ENCODE peak calls at places on chromosomes 11 and 22, in six cellular contexts. W, V, A, C, O and R are unnamed samples.

GRCh38 chr22:50261615-50262459 is at the start of gene MAPK12:
- DNase-seq in W (no peak), V (peak), A (peak), C (peak), O (no peak), R (peak)

GRCh38 chr22:19115628-19116027 is 6.6 kb downstream of the DGCR2 start:
- DNase-seq in W (no peak), V (no peak), A (no peak), C (no peak), O (no peak), R (no peak)

GRCh38 chr11:64181506-64182411 is 4.2 kb upstream of the STIP1 start:
- DNase-seq in W (peak), V (peak), A (peak), C (peak), O (no peak), R (peak)

GRCh38 chr11:69661413-69661715 is 13.8 kb downstream of the LTO1 start:
- DNase-seq in W (no peak), V (no peak), A (no peak), C (no peak), O (no peak), R (no peak)

GRCh38 chr11:8531312-8531711 is 62.7 kb downstream of the STK33 start:
- DNase-seq in W (no peak), V (no peak), A (no peak), C (no peak), O (no peak), R (no peak)

GRCh38 chr11:17498475-17498874 is 21.8 kb upstream of the ABCC8 start:
- DNase-seq in W (no peak), V (no peak), A (peak), C (peak), O (no peak), R (no peak)

GRCh38 chr22:26983311-26983710 is 325.9 kb downstream of the MIAT start:
- DNase-seq in W (no peak), V (no peak), A (no peak), C (no peak), O (no peak), R (no peak)

GRCh38 chr11:118953265-118953664 is 2.8 kb upstream of the UPK2 start:
- DNase-seq in W (no peak), V (no peak), A (peak), C (peak), O (no peak), R (no peak)

GRCh38 chr11:2713721-2714462 is 14.1 kb upstream of the KCNQ1OT1 start:
- DNase-seq in W (no peak), V (no peak), A (no peak), C (no peak), O (no peak), R (no peak)

GRCh38 chr11:70210051-70210501 is 7.0 kb downstream of the FADD start:
- DNase-seq in W (no peak), V (no peak), A (no peak), C (no peak), O (no peak), R (no peak)

GRCh38 chr11:69297926-69298777 is 4.2 kb downstream of the MYEOV start:
- DNase-seq in W (peak), V (peak), A (no peak), C (peak), O (peak), R (peak)

GRCh38 chr22:22943521-22944267 is 56.1 kb downstream of the IGLL5 start:
- DNase-seq in W (no peak), V (no peak), A (peak), C (peak), O (no peak), R (no peak)

GRCh38 chr11:125404136-125404810 is 91.8 kb downstream of the FEZ1 start:
- DNase-seq in W (no peak), V (no peak), A (peak), C (no peak), O (no peak), R (no peak)

GRCh38 chr22:46267431-46268279 is at the start of gene TTC38:
- DNase-seq in W (peak), V (peak), A (peak), C (peak), O (no peak), R (peak)

GRCh38 chr11:126363706-126364245 is 8.3 kb downstream of the ST3GAL4 start:
- DNase-seq in W (no peak), V (no peak), A (peak), C (no peak), O (no peak), R (no peak)

GRCh38 chr11:76206327-76207081 is at the start of gene WNT11:
- DNase-seq in W (no peak), V (no peak), A (peak), C (peak), O (no peak), R (no peak)

GRCh38 chr11:94193288-94193687 is 64.6 kb downstream of the PANX1 start:
- DNase-seq in W (no peak), V (no peak), A (no peak), C (no peak), O (no peak), R (no peak)

GRCh38 chr22:36334838-36335603 is 52.7 kb downstream of the MYH9 start:
- DNase-seq in W (no peak), V (no peak), A (no peak), C (peak), O (no peak), R (no peak)

GRCh38 chr22:36336246-36337182 is 51.3 kb downstream of the MYH9 start:
- DNase-seq in W (no peak), V (no peak), A (no peak), C (no peak), O (no peak), R (no peak)

GRCh38 chr22:36337365-36338130 is 50.2 kb downstream of the MYH9 start:
- DNase-seq in W (no peak), V (no peak), A (no peak), C (no peak), O (no peak), R (no peak)

GRCh38 chr22:36334081-36334831 is 53.5 kb downstream of the MYH9 start:
- DNase-seq in W (no peak), V (no peak), A (no peak), C (peak), O (no peak), R (no peak)

GRCh38 chr22:36335621-36336020 is 52.1 kb downstream of the MYH9 start:
- DNase-seq in W (no peak), V (no peak), A (no peak), C (no peak), O (no peak), R (no peak)
- TF ChIP-seq TAF1 in W (no peak), V (no peak), A (no peak), C (no peak), O (no peak), R (no peak)

GRCh38 chr11:75150879-75151278 is at the start of gene SLCO2B1:
- DNase-seq in W (no peak), V (no peak), A (no peak), C (no peak), O (no peak), R (no peak)
- TF ChIP-seq POLR2A in W (no peak), V (no peak), A (no peak), C (no peak), O (no peak), R (no peak)

GRCh38 chr11:365831-366230 is 3.5 kb upstream of the B4GALNT4 start:
- DNase-seq in W (no peak), V (no peak), A (no peak), C (no peak), O (no peak), R (no peak)

GRCh38 chr11:364991-365390 is 4.3 kb upstream of the B4GALNT4 start:
- DNase-seq in W (no peak), V (no peak), A (no peak), C (no peak), O (no peak), R (no peak)

GRCh38 chr11:360326-361280 is 8.7 kb upstream of the B4GALNT4 start:
- DNase-seq in W (no peak), V (no peak), A (no peak), C (no peak), O (no peak), R (no peak)

GRCh38 chr11:362642-363442 is 6.5 kb upstream of the B4GALNT4 start:
- DNase-seq in W (no peak), V (no peak), A (no peak), C (no peak), O (no peak), R (no peak)

DNA sequence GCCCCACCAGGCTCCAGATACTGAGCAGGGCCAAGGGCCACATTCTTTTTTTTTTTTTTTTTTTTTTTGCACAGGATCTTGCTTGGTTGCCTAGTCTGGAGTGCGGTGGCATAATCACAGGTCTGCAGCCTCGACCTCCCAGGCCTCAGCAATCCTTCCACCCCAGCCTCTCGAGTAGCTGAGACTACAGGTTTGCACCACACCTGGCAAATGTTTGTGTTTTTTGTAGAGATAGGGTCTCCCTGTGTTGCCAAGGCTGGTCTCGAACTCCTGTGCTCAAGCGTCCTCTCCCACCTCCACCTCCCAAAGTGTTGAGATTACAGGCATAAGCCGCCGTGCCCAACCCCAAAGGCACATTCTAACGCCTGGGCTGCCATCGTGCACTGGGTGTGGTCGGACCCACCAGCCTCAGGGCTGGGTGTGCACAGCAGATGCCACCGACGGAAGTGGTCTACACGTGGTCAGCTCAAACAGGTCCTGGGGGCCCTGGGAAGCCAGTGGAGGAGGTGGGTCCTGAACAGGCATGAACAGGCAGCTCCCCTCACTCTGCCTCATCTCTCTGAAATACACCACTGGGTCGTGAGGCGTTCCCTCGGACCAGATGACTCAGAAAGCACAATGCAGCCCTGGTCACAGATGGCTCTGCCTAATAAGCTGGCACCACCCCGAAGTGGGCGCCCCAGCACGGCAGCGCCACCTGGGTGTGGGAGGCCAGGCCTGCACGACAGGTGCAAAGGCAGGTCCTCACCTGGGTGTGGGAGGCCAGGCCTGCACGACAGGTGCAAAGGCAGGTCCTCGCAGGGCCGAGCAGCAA is 5.1 kb upstream of the B4GALNT4 start:
- DNase-seq in W (peak), V (peak), A (peak), C (no peak), O (no peak), R (peak)
- TF ChIP-seq POLR2AphosphoS5 in W (no peak), V (no peak), A (no peak), C (no peak), O (no peak), R (no peak)

DNA sequence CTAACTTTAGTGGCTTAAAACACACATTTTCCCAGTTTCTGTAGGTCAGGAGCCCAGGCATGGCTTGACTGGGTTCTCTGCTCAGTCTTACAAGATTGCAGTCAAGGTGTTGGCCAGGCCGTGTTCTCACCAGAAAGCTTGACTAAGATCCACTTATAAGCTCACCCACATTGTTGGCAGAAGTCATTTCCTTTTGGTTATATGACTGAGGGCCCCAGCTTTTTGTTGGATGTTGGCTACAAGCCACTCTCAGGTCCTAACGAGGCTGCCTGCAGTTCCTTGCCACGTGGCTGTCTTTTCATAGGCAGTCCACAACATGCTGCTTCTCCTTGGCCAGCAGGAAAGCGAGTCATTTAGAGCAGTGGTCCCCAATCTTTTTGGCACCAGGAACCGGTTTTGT is 79.3 kb upstream of the CRTAM start:
- DNase-seq in W (no peak), V (no peak), A (no peak), C (no peak), O (no peak), R (no peak)
- TF ChIP-seq TAF1 in W (no peak), V (no peak), A (no peak), C (no peak), O (no peak), R (no peak)